ENCODE peak calls at places on chromosomes 4 and X, in eight cellular contexts. One of them, this sample, is unnamed.
A peak's percentile ranks its signal among the peaks of the same experiment; 100 is the strongest.

GRCh38 chrX:9542106-9542764 is 77.4 kb downstream of the TBL1X start:
- DNase-seq in neural crest cell: no peak
- DNase-seq in colonic mucosa: no peak
- DNase-seq in left lung: no peak
- DNase-seq in B cell: no peak
- DNase-seq in nephron progenitor cell: no peak
- DNase-seq in osteocyte: no peak
- DNase-seq in psoas muscle: no peak
- DNase-seq in this sample: no peak

GRCh38 chr4:17055788-17056187 is 157.3 kb upstream of the LDB2 start:
- DNase-seq in neural crest cell: no peak
- DNase-seq in colonic mucosa: no peak
- DNase-seq in left lung: no peak
- DNase-seq in B cell: no peak
- DNase-seq in nephron progenitor cell: no peak
- DNase-seq in osteocyte: no peak
- DNase-seq in psoas muscle: no peak
- DNase-seq in this sample: no peak

GRCh38 chrX:119406739-119407138 is 7.6 kb downstream of the SLC25A43 start:
- DNase-seq in neural crest cell: no peak
- DNase-seq in colonic mucosa: no peak
- DNase-seq in left lung: no peak
- DNase-seq in B cell: no peak
- DNase-seq in nephron progenitor cell: no peak
- DNase-seq in osteocyte: no peak
- DNase-seq in psoas muscle: no peak
- DNase-seq in this sample: no peak

GRCh38 chrX:140765043-140765784 is 55.7 kb downstream of the LINC00632 start:
- DNase-seq in neural crest cell: no peak
- DNase-seq in colonic mucosa: no peak
- DNase-seq in left lung: no peak
- DNase-seq in B cell: no peak
- DNase-seq in nephron progenitor cell: peak; percentile 8
- DNase-seq in osteocyte: no peak
- DNase-seq in psoas muscle: no peak
- DNase-seq in this sample: no peak

GRCh38 chrX:153649178-153649914 is 2.3 kb downstream of the DUSP9 start:
- DNase-seq in neural crest cell: no peak
- DNase-seq in colonic mucosa: no peak
- DNase-seq in left lung: peak; percentile 79
- DNase-seq in B cell: peak; percentile 51
- DNase-seq in nephron progenitor cell: peak; percentile 49
- DNase-seq in osteocyte: no peak
- DNase-seq in psoas muscle: no peak
- DNase-seq in this sample: no peak

GRCh38 chrX:50211510-50211909 is 6.9 kb downstream of the CCNB3 start:
- DNase-seq in neural crest cell: no peak
- DNase-seq in colonic mucosa: no peak
- DNase-seq in left lung: no peak
- DNase-seq in B cell: no peak
- DNase-seq in nephron progenitor cell: no peak
- DNase-seq in osteocyte: no peak
- DNase-seq in psoas muscle: no peak
- DNase-seq in this sample: no peak

GRCh38 chr4:163404570-163404969 is 60.9 kb downstream of the NPY5R start:
- DNase-seq in neural crest cell: no peak
- DNase-seq in colonic mucosa: no peak
- DNase-seq in left lung: no peak
- DNase-seq in B cell: no peak
- DNase-seq in nephron progenitor cell: no peak
- DNase-seq in osteocyte: no peak
- DNase-seq in psoas muscle: no peak
- DNase-seq in this sample: no peak

GRCh38 chr4:78040431-78040830 is 16.7 kb upstream of the FRAS1 start:
- DNase-seq in neural crest cell: no peak
- DNase-seq in colonic mucosa: no peak
- DNase-seq in left lung: no peak
- DNase-seq in B cell: no peak
- DNase-seq in nephron progenitor cell: no peak
- DNase-seq in osteocyte: no peak
- DNase-seq in psoas muscle: no peak
- DNase-seq in this sample: no peak

GRCh38 chrX:34918091-34918736 is 24.4 kb upstream of the FAM47B start:
- DNase-seq in neural crest cell: no peak
- DNase-seq in colonic mucosa: no peak
- DNase-seq in left lung: no peak
- DNase-seq in B cell: no peak
- DNase-seq in nephron progenitor cell: no peak
- DNase-seq in osteocyte: no peak
- DNase-seq in psoas muscle: no peak
- DNase-seq in this sample: no peak

GRCh38 chr4:184310171-184310567 is 92.5 kb upstream of the ENPP6 start:
- DNase-seq in neural crest cell: no peak
- DNase-seq in colonic mucosa: peak; percentile 68
- DNase-seq in left lung: no peak
- DNase-seq in B cell: peak; percentile 63
- DNase-seq in nephron progenitor cell: no peak
- DNase-seq in osteocyte: no peak
- DNase-seq in psoas muscle: no peak
- DNase-seq in this sample: no peak

GRCh38 chr4:57078685-57079521 is 31.3 kb downstream of the IGFBP7 start:
- DNase-seq in neural crest cell: no peak
- DNase-seq in colonic mucosa: no peak
- DNase-seq in left lung: no peak
- DNase-seq in B cell: no peak
- DNase-seq in nephron progenitor cell: peak; percentile 10
- DNase-seq in osteocyte: no peak
- DNase-seq in psoas muscle: no peak
- DNase-seq in this sample: no peak

GRCh38 chr4:103150677-103151076 is 47.5 kb downstream of the CENPE start:
- DNase-seq in neural crest cell: no peak
- DNase-seq in colonic mucosa: no peak
- DNase-seq in left lung: no peak
- DNase-seq in B cell: no peak
- DNase-seq in nephron progenitor cell: no peak
- DNase-seq in osteocyte: no peak
- DNase-seq in psoas muscle: no peak
- DNase-seq in this sample: no peak

GRCh38 chr4:73612032-73612431 is 8.2 kb downstream of the RASSF6 start:
- DNase-seq in neural crest cell: no peak
- DNase-seq in colonic mucosa: no peak
- DNase-seq in left lung: no peak
- DNase-seq in B cell: no peak
- DNase-seq in nephron progenitor cell: no peak
- DNase-seq in osteocyte: no peak
- DNase-seq in psoas muscle: no peak
- DNase-seq in this sample: no peak

GRCh38 chr4:155371432-155372043 is 5.2 kb downstream of the MAP9 start:
- DNase-seq in neural crest cell: no peak
- DNase-seq in colonic mucosa: no peak
- DNase-seq in left lung: no peak
- DNase-seq in B cell: peak; percentile 28
- DNase-seq in nephron progenitor cell: no peak
- DNase-seq in osteocyte: no peak
- DNase-seq in psoas muscle: no peak
- DNase-seq in this sample: no peak

GRCh38 chr4:1113311-1114009 is at the start of gene RNF212:
- DNase-seq in neural crest cell: peak; percentile 14
- DNase-seq in colonic mucosa: peak; percentile 32
- DNase-seq in left lung: peak; percentile 85
- DNase-seq in B cell: peak; percentile 52
- DNase-seq in nephron progenitor cell: no peak
- DNase-seq in osteocyte: no peak
- DNase-seq in psoas muscle: peak; percentile 25
- DNase-seq in this sample: no peak

GRCh38 chr4:83010111-83010521 is 507 bp downstream of the LIN54 start:
- DNase-seq in neural crest cell: no peak
- DNase-seq in colonic mucosa: no peak
- DNase-seq in left lung: no peak
- DNase-seq in B cell: no peak
- DNase-seq in nephron progenitor cell: no peak
- DNase-seq in osteocyte: no peak
- DNase-seq in psoas muscle: no peak
- DNase-seq in this sample: no peak

GRCh38 chr4:100063355-100063754 is 113.3 kb upstream of the H2AZ1 start:
- DNase-seq in neural crest cell: no peak
- DNase-seq in colonic mucosa: no peak
- DNase-seq in left lung: no peak
- DNase-seq in B cell: no peak
- DNase-seq in nephron progenitor cell: no peak
- DNase-seq in osteocyte: no peak
- DNase-seq in psoas muscle: no peak
- DNase-seq in this sample: no peak

GRCh38 chr4:144787365-144788263 is 141.7 kb downstream of the HHIP start:
- DNase-seq in neural crest cell: no peak
- DNase-seq in colonic mucosa: no peak
- DNase-seq in left lung: no peak
- DNase-seq in B cell: peak; percentile 21
- DNase-seq in nephron progenitor cell: no peak
- DNase-seq in osteocyte: no peak
- DNase-seq in psoas muscle: no peak
- DNase-seq in this sample: no peak

GRCh38 chrX:6041630-6042029 is 187.0 kb downstream of the NLGN4X start:
- DNase-seq in neural crest cell: no peak
- DNase-seq in colonic mucosa: no peak
- DNase-seq in left lung: no peak
- DNase-seq in B cell: no peak
- DNase-seq in nephron progenitor cell: no peak
- DNase-seq in osteocyte: no peak
- DNase-seq in psoas muscle: no peak
- DNase-seq in this sample: no peak

GRCh38 chr4:9765091-9765490 is 16.3 kb upstream of the DRD5 start:
- DNase-seq in neural crest cell: peak; percentile 32
- DNase-seq in colonic mucosa: peak; percentile 44
- DNase-seq in left lung: no peak
- DNase-seq in B cell: no peak
- DNase-seq in nephron progenitor cell: peak; percentile 25
- DNase-seq in osteocyte: no peak
- DNase-seq in psoas muscle: no peak
- DNase-seq in this sample: no peak

GRCh38 chrX:12975670-12975965 is 708 bp downstream of the TMSB4X start:
- DNase-seq in neural crest cell: no peak
- DNase-seq in colonic mucosa: no peak
- DNase-seq in left lung: peak; percentile 83
- DNase-seq in B cell: no peak
- DNase-seq in nephron progenitor cell: no peak
- DNase-seq in osteocyte: no peak
- DNase-seq in psoas muscle: peak; percentile 37
- DNase-seq in this sample: peak; percentile 70

GRCh38 chr4:76458829-76459228 is 23.8 kb downstream of the SHROOM3 start:
- DNase-seq in neural crest cell: peak; percentile 22
- DNase-seq in colonic mucosa: no peak
- DNase-seq in left lung: no peak
- DNase-seq in B cell: no peak
- DNase-seq in nephron progenitor cell: peak; percentile 14
- DNase-seq in osteocyte: no peak
- DNase-seq in psoas muscle: no peak
- DNase-seq in this sample: no peak

GRCh38 chrX:95351089-95351488 is 1333.6 kb upstream of the DIAPH2 start:
- DNase-seq in neural crest cell: no peak
- DNase-seq in colonic mucosa: no peak
- DNase-seq in left lung: no peak
- DNase-seq in B cell: no peak
- DNase-seq in nephron progenitor cell: no peak
- DNase-seq in osteocyte: no peak
- DNase-seq in psoas muscle: no peak
- DNase-seq in this sample: no peak

GRCh38 chrX:95346854-95347253 is 1337.8 kb upstream of the DIAPH2 start:
- DNase-seq in neural crest cell: no peak
- DNase-seq in colonic mucosa: no peak
- DNase-seq in left lung: no peak
- DNase-seq in B cell: no peak
- DNase-seq in nephron progenitor cell: no peak
- DNase-seq in osteocyte: no peak
- DNase-seq in psoas muscle: no peak
- DNase-seq in this sample: no peak
- TF ChIP-seq CTCF in neural crest cell: peak; percentile 77
- TF ChIP-seq CTCF in colonic mucosa: no peak
- TF ChIP-seq CTCF in left lung: no peak
- TF ChIP-seq CTCF in B cell: no peak
- TF ChIP-seq CTCF in nephron progenitor cell: peak; percentile 33
- TF ChIP-seq CTCF in osteocyte: peak; percentile 35
- TF ChIP-seq CTCF in psoas muscle: peak; percentile 7
- TF ChIP-seq CTCF in this sample: peak; percentile 75

GRCh38 chrX:16469870-16470269 is 180.1 kb upstream of the S100G start:
- DNase-seq in neural crest cell: no peak
- DNase-seq in colonic mucosa: no peak
- DNase-seq in left lung: no peak
- DNase-seq in B cell: no peak
- DNase-seq in nephron progenitor cell: no peak
- DNase-seq in osteocyte: no peak
- DNase-seq in psoas muscle: no peak
- DNase-seq in this sample: no peak
- TF ChIP-seq CTCF in neural crest cell: no peak
- TF ChIP-seq CTCF in colonic mucosa: no peak
- TF ChIP-seq CTCF in left lung: no peak
- TF ChIP-seq CTCF in B cell: no peak
- TF ChIP-seq CTCF in nephron progenitor cell: no peak
- TF ChIP-seq CTCF in osteocyte: no peak
- TF ChIP-seq CTCF in psoas muscle: no peak
- TF ChIP-seq CTCF in this sample: no peak

GRCh38 chr4:158890294-158890693 is 121.5 kb downstream of the FNIP2 start:
- DNase-seq in neural crest cell: no peak
- DNase-seq in colonic mucosa: no peak
- DNase-seq in left lung: no peak
- DNase-seq in B cell: no peak
- DNase-seq in nephron progenitor cell: no peak
- DNase-seq in osteocyte: no peak
- DNase-seq in psoas muscle: no peak
- DNase-seq in this sample: no peak

GRCh38 chr4:158896459-158897238 is 127.8 kb downstream of the FNIP2 start:
- DNase-seq in neural crest cell: no peak
- DNase-seq in colonic mucosa: no peak
- DNase-seq in left lung: no peak
- DNase-seq in B cell: no peak
- DNase-seq in nephron progenitor cell: no peak
- DNase-seq in osteocyte: no peak
- DNase-seq in psoas muscle: no peak
- DNase-seq in this sample: no peak

GRCh38 chr4:158894826-158895225 is 126.0 kb downstream of the FNIP2 start:
- DNase-seq in neural crest cell: no peak
- DNase-seq in colonic mucosa: no peak
- DNase-seq in left lung: no peak
- DNase-seq in B cell: no peak
- DNase-seq in nephron progenitor cell: no peak
- DNase-seq in osteocyte: no peak
- DNase-seq in psoas muscle: no peak
- DNase-seq in this sample: no peak

GRCh38 chr4:158891256-158891655 is 122.4 kb downstream of the FNIP2 start:
- DNase-seq in neural crest cell: no peak
- DNase-seq in colonic mucosa: no peak
- DNase-seq in left lung: no peak
- DNase-seq in B cell: no peak
- DNase-seq in nephron progenitor cell: no peak
- DNase-seq in osteocyte: no peak
- DNase-seq in psoas muscle: no peak
- DNase-seq in this sample: no peak

GRCh38 chr4:158895797-158896442 is 127.1 kb downstream of the FNIP2 start:
- DNase-seq in neural crest cell: no peak
- DNase-seq in colonic mucosa: peak; percentile 28
- DNase-seq in left lung: no peak
- DNase-seq in B cell: no peak
- DNase-seq in nephron progenitor cell: no peak
- DNase-seq in osteocyte: no peak
- DNase-seq in psoas muscle: no peak
- DNase-seq in this sample: no peak
- TF ChIP-seq CTCF in neural crest cell: peak; percentile 29
- TF ChIP-seq CTCF in colonic mucosa: peak; percentile 12
- TF ChIP-seq CTCF in left lung: no peak
- TF ChIP-seq CTCF in B cell: no peak
- TF ChIP-seq CTCF in nephron progenitor cell: no peak
- TF ChIP-seq CTCF in osteocyte: peak; percentile 42
- TF ChIP-seq CTCF in psoas muscle: no peak
- TF ChIP-seq CTCF in this sample: peak; percentile 27

GRCh38 chrX:110420771-110421498 is 62.3 kb downstream of the RTL9 start:
- DNase-seq in neural crest cell: peak; percentile 20
- DNase-seq in colonic mucosa: no peak
- DNase-seq in left lung: no peak
- DNase-seq in B cell: no peak
- DNase-seq in nephron progenitor cell: no peak
- DNase-seq in osteocyte: no peak
- DNase-seq in psoas muscle: no peak
- DNase-seq in this sample: no peak
- TF ChIP-seq CTCF in neural crest cell: peak; percentile 58
- TF ChIP-seq CTCF in colonic mucosa: peak; percentile 14
- TF ChIP-seq CTCF in left lung: no peak
- TF ChIP-seq CTCF in B cell: no peak
- TF ChIP-seq CTCF in nephron progenitor cell: peak; percentile 40
- TF ChIP-seq CTCF in osteocyte: peak; percentile 24
- TF ChIP-seq CTCF in psoas muscle: peak; percentile 12
- TF ChIP-seq CTCF in this sample: peak; percentile 72